ENCODE peak calls at places on chromosome 6, in six cellular contexts. O is lower leg skin, R is Peyer's patch, G is NB4, K is spleen, U is breast epithelium. P is an unnamed sample.

GRCh38 chr6:164200071-164200470 is 785.6 kb downstream of the QKI start:
- DNase-seq in O (no peak), R (no peak), G (peak), K (no peak), U (no peak), P (no peak)

GRCh38 chr6:3088446-3088845 is 20.2 kb downstream of the RIPK1 start:
- DNase-seq in O (no peak), R (no peak), G (no peak), K (no peak), U (no peak), P (no peak)

GRCh38 chr6:108838101-108838717 is 10.0 kb upstream of the ARMC2 start:
- DNase-seq in O (no peak), R (no peak), G (peak), K (peak), U (no peak), P (no peak)

GRCh38 chr6:47061631-47062300 is 19.6 kb upstream of the ADGRF1 start:
- DNase-seq in O (no peak), R (no peak), G (no peak), K (no peak), U (peak), P (no peak)

GRCh38 chr6:169999367-169999766 is 247.9 kb downstream of the ERMARD start:
- DNase-seq in O (peak), R (no peak), G (no peak), K (no peak), U (no peak), P (no peak)

GRCh38 chr6:40555092-40555491 is 32.1 kb downstream of the LRFN2 start:
- DNase-seq in O (no peak), R (no peak), G (no peak), K (peak), U (no peak), P (no peak)

GRCh38 chr6:165729307-165729936 is 66.4 kb upstream of the PDE10A start:
- DNase-seq in O (peak), R (no peak), G (peak), K (no peak), U (no peak), P (peak)

GRCh38 chr6:138600726-138601125 is 101.4 kb upstream of the NHSL1 start:
- DNase-seq in O (no peak), R (no peak), G (no peak), K (no peak), U (no peak), P (no peak)

GRCh38 chr6:166924531-166924930 is 31.8 kb downstream of the RNASET2 start:
- DNase-seq in O (no peak), R (peak), G (no peak), K (peak), U (no peak), P (no peak)

GRCh38 chr6:71404145-71404966 is 115.7 kb downstream of the OGFRL1 start:
- DNase-seq in O (no peak), R (no peak), G (no peak), K (no peak), U (no peak), P (no peak)

GRCh38 chr6:142884214-142885035 is 60.6 kb downstream of the HIVEP2 start:
- DNase-seq in O (no peak), R (no peak), G (no peak), K (no peak), U (no peak), P (no peak)

GRCh38 chr6:24646771-24647170 is 780 bp upstream of the KIAA0319 start:
- DNase-seq in O (no peak), R (no peak), G (no peak), K (no peak), U (no peak), P (peak)

GRCh38 chr6:148447521-148448230 is 105.0 kb downstream of the SASH1 start:
- DNase-seq in O (no peak), R (no peak), G (no peak), K (no peak), U (no peak), P (no peak)

GRCh38 chr6:169454204-169454871 is 200.7 kb upstream of the THBS2 start:
- DNase-seq in O (peak), R (no peak), G (peak), K (no peak), U (peak), P (no peak)

GRCh38 chr6:43673444-43674063 is 14.0 kb downstream of the MRPS18A start:
- DNase-seq in O (no peak), R (no peak), G (no peak), K (no peak), U (no peak), P (no peak)

GRCh38 chr6:157056275-157056674 is 267.0 kb downstream of the TMEM242 start:
- DNase-seq in O (no peak), R (no peak), G (no peak), K (no peak), U (no peak), P (no peak)

GRCh38 chr6:92538296-92538695 is 881.1 kb downstream of the EPHA7 start:
- DNase-seq in O (no peak), R (no peak), G (no peak), K (no peak), U (no peak), P (no peak)

GRCh38 chr6:151284012-151284411 is 44.2 kb downstream of the AKAP12 start:
- DNase-seq in O (no peak), R (no peak), G (no peak), K (no peak), U (no peak), P (no peak)

GRCh38 chr6:117138407-117138806 is 127.0 kb upstream of the VGLL2 start:
- DNase-seq in O (no peak), R (no peak), G (no peak), K (no peak), U (no peak), P (no peak)

GRCh38 chr6:125121894-125122293 is 31.7 kb upstream of the TPD52L1 start:
- DNase-seq in O (no peak), R (no peak), G (no peak), K (no peak), U (no peak), P (no peak)

GRCh38 chr6:63598251-63599036 is 26.2 kb downstream of the LOC128125822 start:
- DNase-seq in O (peak), R (peak), G (peak), K (peak), U (peak), P (peak)

GRCh38 chr6:63597142-63598000 is 25.1 kb downstream of the LOC128125822 start:
- DNase-seq in O (no peak), R (no peak), G (no peak), K (no peak), U (no peak), P (no peak)

GRCh38 chr6:63599243-63599642 is 27.0 kb downstream of the LOC128125822 start:
- DNase-seq in O (no peak), R (no peak), G (no peak), K (no peak), U (no peak), P (no peak)

DNA sequence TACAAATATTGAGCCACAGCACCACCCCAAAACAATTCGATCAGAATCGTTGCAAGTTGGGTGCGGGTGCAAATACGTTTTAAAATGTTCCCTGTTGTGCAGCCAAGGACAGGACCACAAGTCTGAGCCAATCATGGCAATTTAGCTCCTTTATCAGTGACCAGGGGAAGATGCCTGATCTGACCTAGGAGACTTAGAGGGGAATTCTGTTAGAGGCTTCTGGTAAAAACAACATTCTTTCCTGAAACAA is 25.6 kb downstream of the LOC128125822 start:
- DNase-seq in O (no peak), R (no peak), G (peak), K (no peak), U (no peak), P (no peak)
- TF ChIP-seq POLR2A in O (no peak), R (no peak), G (no peak), K (no peak), U (no peak), P (no peak)

DNA sequence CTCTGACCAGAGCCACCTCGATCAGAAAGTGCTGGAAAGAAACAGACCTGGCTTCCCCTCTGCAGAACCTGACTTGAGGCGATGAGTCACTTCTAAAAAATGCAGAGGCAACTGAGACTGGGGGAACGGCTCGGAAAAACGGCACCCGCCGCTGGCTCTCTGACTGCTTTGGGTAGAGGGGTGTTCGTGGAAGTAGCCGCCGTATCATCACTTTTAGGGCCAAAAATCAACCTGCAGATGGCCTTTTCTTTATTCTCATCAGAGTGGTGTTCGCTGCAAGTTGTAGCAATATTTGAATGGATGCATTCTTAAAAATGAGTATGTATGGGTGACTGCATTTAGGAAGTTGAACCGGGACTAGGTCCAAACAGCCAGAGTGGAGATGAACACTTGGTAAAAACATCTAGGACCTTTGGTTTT is 807 bp downstream of the CAP2 start:
- DNase-seq in O (peak), R (no peak), G (peak), K (no peak), U (peak), P (peak)
- TF ChIP-seq POLR2A in O (no peak), R (no peak), G (no peak), K (no peak), U (no peak), P (peak)

GRCh38 chr6:28377879-28378278 is 21.7 kb downstream of the ZSCAN12 start:
- DNase-seq in O (no peak), R (no peak), G (no peak), K (no peak), U (no peak), P (no peak)

GRCh38 chr6:28378644-28379043 is 20.9 kb downstream of the ZSCAN12 start:
- DNase-seq in O (no peak), R (no peak), G (no peak), K (no peak), U (no peak), P (no peak)

GRCh38 chr6:28383235-28384142 is 16.1 kb downstream of the ZSCAN12 start:
- DNase-seq in O (peak), R (peak), G (peak), K (peak), U (peak), P (peak)

GRCh38 chr6:28384143-28384533 is 15.4 kb downstream of the ZSCAN12 start:
- DNase-seq in O (no peak), R (no peak), G (no peak), K (no peak), U (no peak), P (no peak)

DNA sequence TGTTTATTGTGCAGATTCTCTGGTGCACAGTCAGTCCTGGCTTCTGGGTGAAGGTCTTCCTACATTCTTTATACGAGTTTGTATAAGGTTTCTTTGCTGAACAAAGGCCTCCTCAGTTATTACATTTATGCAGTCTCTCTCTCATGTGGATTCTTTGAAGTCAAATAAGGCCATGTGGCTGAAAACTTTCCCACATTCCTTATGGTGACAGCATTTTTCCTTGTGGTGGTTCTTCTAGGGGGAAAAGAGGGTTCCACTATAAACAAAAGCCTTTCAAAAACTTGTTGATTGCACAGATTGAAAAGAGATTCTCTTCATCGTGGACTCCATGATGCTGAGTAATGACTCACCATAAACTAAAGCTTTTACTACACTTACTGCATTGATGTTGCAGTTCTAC is 19.2 kb downstream of the ZSCAN12 start:
- DNase-seq in O (no peak), R (no peak), G (no peak), K (no peak), U (no peak), P (no peak)
- TF ChIP-seq POLR2A in O (no peak), R (no peak), G (no peak), K (no peak), U (no peak), P (no peak)

DNA sequence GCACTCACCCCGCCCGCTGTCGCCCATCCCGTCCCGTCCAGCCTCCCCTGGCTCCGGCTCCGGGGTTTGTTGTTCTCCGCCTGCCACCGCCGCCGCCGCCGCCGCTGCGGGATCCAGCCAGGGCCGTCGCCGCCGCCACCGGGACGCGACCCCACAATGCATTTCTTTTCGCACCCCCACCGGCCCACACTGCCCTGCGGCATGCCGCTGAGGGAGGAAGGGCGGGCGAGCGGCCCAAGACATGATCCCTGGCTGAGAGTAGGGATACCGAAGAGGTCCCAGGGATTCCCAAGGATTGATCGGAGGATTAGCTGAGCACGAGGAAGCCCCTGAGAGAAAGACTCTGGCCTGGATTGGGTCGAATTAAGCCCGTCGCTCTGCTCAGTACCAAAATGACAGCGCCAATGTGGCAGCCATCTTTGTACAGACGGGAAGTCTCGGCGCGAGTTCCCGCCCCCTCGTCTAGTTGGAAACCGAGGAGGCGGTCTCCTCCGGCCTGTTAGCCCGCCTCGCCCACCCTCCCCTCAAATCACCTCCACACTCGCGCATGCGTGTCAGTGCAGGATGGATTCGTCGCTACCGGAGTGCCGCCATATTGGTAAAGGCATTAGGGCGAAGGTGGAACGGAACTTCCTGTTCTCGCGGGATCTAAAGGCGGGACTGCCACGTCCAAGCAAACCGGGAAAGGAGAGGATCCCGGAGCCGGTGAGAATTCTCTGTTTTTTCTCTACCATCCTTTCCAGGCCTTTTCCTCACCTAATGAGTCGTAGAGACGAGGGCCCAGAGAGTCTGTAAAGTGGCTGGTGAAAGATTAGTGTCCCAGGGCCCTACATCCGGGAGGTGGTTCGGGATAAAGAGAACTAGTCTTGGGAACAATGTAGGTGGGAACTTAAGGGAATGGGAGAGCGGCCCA is at the start of the genes RXRB and SLC39A7:
- DNase-seq in O (peak), R (peak), G (peak), K (peak), U (peak), P (peak)
- TF ChIP-seq POLR2A in O (no peak), R (peak), G (peak), K (peak), U (peak), P (peak)

DNA sequence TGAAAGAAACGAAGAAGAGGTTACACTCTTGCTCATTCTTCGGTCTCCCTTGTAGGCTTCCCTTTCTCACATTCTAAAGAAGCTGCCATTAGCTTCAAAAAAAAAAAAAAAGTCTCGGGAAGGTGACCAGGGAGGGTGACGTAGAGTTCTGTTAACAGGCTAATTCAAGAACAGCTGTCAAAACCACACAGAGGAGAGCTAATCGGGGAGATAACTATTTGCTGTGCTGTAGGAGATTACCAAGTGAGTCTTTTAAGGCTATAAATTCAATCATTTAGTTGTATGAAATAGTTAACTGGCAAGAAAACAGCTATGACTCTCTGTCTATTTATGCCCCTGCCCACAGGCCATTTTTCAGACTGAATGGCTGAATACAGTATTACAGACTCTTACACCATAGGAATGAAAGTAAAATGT is 256.8 kb downstream of the SYNE1 start:
- DNase-seq in O (no peak), R (no peak), G (no peak), K (no peak), U (no peak), P (no peak)
- TF ChIP-seq POLR2A in O (no peak), R (no peak), G (no peak), K (no peak), U (no peak), P (no peak)

GRCh38 chr6:111604259-111605099 is 1.2 kb downstream of the TRAF3IP2 start:
- DNase-seq in O (peak), R (no peak), G (peak), K (no peak), U (peak), P (no peak)

GRCh38 chr6:111607279-111607678 is 1.6 kb upstream of the TRAF3IP2 start:
- DNase-seq in O (peak), R (no peak), G (no peak), K (no peak), U (no peak), P (no peak)

GRCh38 chr6:111606620-111607115 is 990 bp upstream of the TRAF3IP2 start:
- DNase-seq in O (peak), R (no peak), G (peak), K (no peak), U (no peak), P (no peak)

GRCh38 chr6:111603648-111604047 is 2.0 kb downstream of the TRAF3IP2 start:
- DNase-seq in O (no peak), R (no peak), G (no peak), K (no peak), U (no peak), P (no peak)

DNA sequence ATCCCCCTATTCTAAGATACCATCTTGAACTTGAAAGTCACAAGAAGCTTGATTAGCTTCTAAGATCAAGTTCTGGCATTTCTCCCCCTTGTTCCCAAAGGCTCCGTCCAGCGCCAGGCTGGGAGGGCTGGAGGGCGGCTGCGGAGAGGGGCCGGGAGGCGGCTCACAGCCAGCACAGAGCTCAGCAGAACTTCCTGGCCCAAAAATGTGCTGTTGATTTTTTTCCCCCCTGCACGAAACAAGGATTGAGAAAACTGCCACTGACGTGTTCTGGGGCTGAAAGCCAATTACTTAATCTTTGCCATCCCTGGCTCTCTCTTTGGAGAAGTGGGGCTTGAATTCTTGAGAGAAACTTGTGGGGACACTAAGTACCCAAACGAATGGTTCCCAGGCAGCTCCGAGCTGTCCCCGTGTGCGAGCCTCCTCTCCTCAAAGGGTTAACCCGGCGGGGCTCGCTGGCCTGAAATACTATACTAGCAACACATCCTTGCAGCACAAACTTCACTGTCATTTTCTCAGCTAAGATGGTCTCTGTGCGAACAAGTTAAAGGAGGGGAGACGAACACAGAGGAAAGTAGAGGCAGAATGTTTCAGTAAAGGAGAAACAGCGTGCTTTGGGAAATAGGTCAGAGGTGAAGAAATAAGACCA is 454 bp downstream of the TRAF3IP2 start:
- DNase-seq in O (peak), R (peak), G (peak), K (peak), U (peak), P (no peak)
- TF ChIP-seq POLR2A in O (no peak), R (no peak), G (peak), K (no peak), U (no peak), P (peak)

GRCh38 chr6:82246802-82247633 is 526 bp downstream of the IBTK start:
- DNase-seq in O (peak), R (peak), G (peak), K (no peak), U (peak), P (peak)
- TF ChIP-seq POLR2A in O (no peak), R (no peak), G (no peak), K (no peak), U (no peak), P (no peak)

GRCh38 chr6:32109114-32109764 is at the start of gene TNXB:
- DNase-seq in O (peak), R (no peak), G (peak), K (no peak), U (no peak), P (no peak)

GRCh38 chr6:32109765-32110160 is 625 bp upstream of the TNXB start:
- DNase-seq in O (no peak), R (no peak), G (no peak), K (no peak), U (no peak), P (no peak)

GRCh38 chr6:32107447-32107846 is 1.7 kb downstream of the TNXB start:
- DNase-seq in O (no peak), R (no peak), G (no peak), K (no peak), U (no peak), P (no peak)

GRCh38 chr6:32108727-32109113 is 418 bp downstream of the TNXB start:
- DNase-seq in O (no peak), R (no peak), G (no peak), K (no peak), U (no peak), P (no peak)

DNA sequence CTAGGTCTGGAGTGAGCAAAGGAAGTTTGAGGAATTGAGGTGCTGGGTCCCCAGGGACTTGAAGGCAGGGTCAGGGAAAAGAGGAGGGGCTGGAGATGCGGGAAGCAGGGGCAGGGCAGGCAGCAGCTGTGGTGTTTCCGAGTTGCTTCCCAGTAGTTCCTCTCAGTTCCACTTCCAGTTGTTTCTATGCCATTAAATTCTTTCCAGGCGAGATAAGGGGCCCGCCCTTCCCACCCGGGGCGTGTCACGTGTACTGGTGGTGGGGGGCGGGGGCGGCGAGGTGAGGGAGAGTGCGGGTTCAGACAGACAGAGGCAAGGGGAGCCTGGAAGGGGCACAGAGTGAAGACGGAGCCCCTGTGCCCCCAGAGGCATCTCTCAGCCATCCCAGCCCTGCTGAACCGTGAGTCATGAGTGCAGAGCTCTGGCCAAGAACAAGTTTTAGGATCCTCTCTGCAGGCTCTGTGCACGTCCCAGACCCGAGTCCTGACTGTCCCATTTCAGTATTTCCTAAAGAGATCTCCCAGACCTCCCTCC is 977 bp downstream of the TNXB start:
- DNase-seq in O (peak), R (no peak), G (no peak), K (no peak), U (peak), P (no peak)
- TF ChIP-seq POLR2A in O (no peak), R (no peak), G (no peak), K (no peak), U (no peak), P (no peak)

GRCh38 chr6:37819177-37819801 is at the start of gene ZFAND3:
- DNase-seq in O (peak), R (peak), G (peak), K (peak), U (peak), P (peak)
- TF ChIP-seq POLR2A in O (no peak), R (no peak), G (no peak), K (no peak), U (no peak), P (peak)